ENCODE peak calls at places on chromosomes 6 and 20, in ten cellular contexts. L is body of pancreas; G is endodermal cell; I is SJSA1; A is breast epithelium; Y is aorta; F is Peyer's patch; J is CD8-positive, alpha-beta T cell; K is upper lobe of right lung; X is mammary epithelial cell. O is an unnamed sample. For H3K27me3, the result is how much of the 10 kb centered on the place peaks cover.

GRCh38 chr20:23668477-23668951 is 20.3 kb downstream of the CST4 start:
- DNase-seq in G (peak), L (peak), J (peak), Y (no peak), I (no peak), K (no peak), X (peak), F (peak), A (no peak), O (peak)

GRCh38 chr6:170206931-170207431 is 83.9 kb downstream of the DLL1 start:
- DNase-seq in J (no peak), G (peak), L (peak), A (no peak), F (peak), K (no peak), X (no peak), I (peak), Y (no peak), O (peak)

GRCh38 chr6:14542670-14543366 is 425.2 kb downstream of the CD83 start:
- DNase-seq in X (peak), G (no peak), A (no peak), F (peak), K (no peak), J (no peak), I (no peak), Y (no peak), L (no peak), O (no peak)

GRCh38 chr6:104606361-104606760 is 253.4 kb downstream of the HACE1 start:
- DNase-seq in I (no peak), J (no peak), K (no peak), X (no peak), L (no peak), F (no peak), A (no peak), Y (no peak), G (peak), O (no peak)

GRCh38 chr6:127069659-127070279 is 48.7 kb upstream of the RSPO3 start:
- DNase-seq in X (peak), K (no peak), J (no peak), G (no peak), F (no peak), A (no peak), Y (no peak), I (no peak), L (no peak), O (peak)

GRCh38 chr6:20028143-20028542 is 184.1 kb downstream of the MBOAT1 start:
- DNase-seq in J (no peak), I (no peak), G (no peak), X (no peak), A (no peak), Y (no peak), L (no peak), K (no peak), F (no peak), O (no peak)

GRCh38 chr6:45002390-45002789 is 325.7 kb upstream of the RUNX2 start:
- DNase-seq in X (no peak), G (no peak), A (no peak), J (no peak), F (no peak), I (no peak), Y (no peak), L (no peak), K (no peak), O (no peak)

GRCh38 chr6:41182069-41183034 is 18.6 kb downstream of the TREML2 start:
- DNase-seq in J (peak), A (no peak), F (peak), Y (no peak), G (peak), K (no peak), I (no peak), X (peak), L (peak), O (peak)

GRCh38 chr20:61940491-61940890 is 125.2 kb downstream of the TAF4 start:
- DNase-seq in K (no peak), L (no peak), F (no peak), J (no peak), G (no peak), I (peak), Y (peak), A (peak), X (no peak), O (no peak)

GRCh38 chr6:18533793-18534192 is 146.6 kb downstream of the RNF144B start:
- DNase-seq in A (no peak), J (no peak), L (no peak), X (no peak), K (no peak), G (no peak), F (no peak), I (no peak), Y (no peak), O (no peak)

GRCh38 chr6:3348821-3349220 is 90.1 kb downstream of the PSMG4 start:
- DNase-seq in J (no peak), Y (no peak), L (no peak), G (no peak), F (no peak), X (no peak), K (no peak), I (no peak), A (no peak), O (peak)

GRCh38 chr6:56949925-56950495 is 4.9 kb upstream of the BEND6 start:
- DNase-seq in I (no peak), G (no peak), X (no peak), F (no peak), K (no peak), L (no peak), A (no peak), Y (no peak), J (no peak), O (no peak)

GRCh38 chr6:116866281-116866871 is 10.7 kb upstream of the RFX6 start:
- DNase-seq in I (no peak), G (peak), F (no peak), X (no peak), J (no peak), K (no peak), Y (no peak), A (no peak), L (no peak), O (no peak)

GRCh38 chr6:49906511-49906910 is 40.2 kb upstream of the CRISP1 start:
- DNase-seq in J (no peak), F (no peak), X (no peak), K (no peak), A (no peak), I (no peak), Y (no peak), G (no peak), L (no peak), O (peak)

GRCh38 chr6:101163611-101164010 is 229.9 kb upstream of the GRIK2 start:
- DNase-seq in J (no peak), I (no peak), G (no peak), K (no peak), L (no peak), Y (no peak), F (no peak), X (no peak), A (no peak), O (no peak)

GRCh38 chr20:48788486-48789072 is 39.2 kb downstream of the PREX1 start:
- DNase-seq in I (no peak), F (peak), Y (no peak), G (no peak), L (no peak), J (no peak), A (no peak), X (no peak), K (no peak), O (no peak)

GRCh38 chr20:18504479-18505060 is 3.2 kb upstream of the SEC23B start:
- DNase-seq in I (no peak), Y (peak), G (peak), K (peak), A (peak), F (no peak), J (no peak), X (no peak), L (peak), O (no peak)

GRCh38 chr20:63774348-63774735 is 34.8 kb downstream of the SLC2A4RG start:
- DNase-seq in I (peak), L (no peak), Y (no peak), F (no peak), G (no peak), A (no peak), X (no peak), J (no peak), K (no peak), O (no peak)

GRCh38 chr6:44268095-44268628 is 2.1 kb upstream of the TMEM151B start:
- DNase-seq in I (no peak), L (peak), A (no peak), F (peak), K (no peak), X (peak), J (peak), Y (peak), G (peak), O (peak)

GRCh38 chr6:34338811-34339210 is 53.7 kb downstream of the NUDT3 start:
- DNase-seq in I (no peak), A (no peak), X (no peak), F (no peak), L (no peak), K (no peak), G (no peak), Y (no peak), J (no peak), O (no peak)

GRCh38 chr20:48292806-48293205 is 507.5 kb upstream of the SULF2 start:
- DNase-seq in F (no peak), A (no peak), G (peak), Y (no peak), X (no peak), K (no peak), J (no peak), I (peak), L (no peak), O (no peak)

GRCh38 chr6:110897433-110897832 is 22.8 kb downstream of the AMD1 start:
- DNase-seq in K (no peak), X (no peak), A (no peak), F (no peak), I (peak), G (no peak), J (no peak), L (no peak), Y (no peak), O (no peak)

GRCh38 chr20:8624616-8625015 is 444.3 kb upstream of the PLCB4 start:
- DNase-seq in J (no peak), A (no peak), I (no peak), Y (no peak), X (no peak), K (no peak), L (no peak), G (no peak), F (no peak), O (no peak)

GRCh38 chr6:3444276-3445088 is 12.4 kb downstream of the SLC22A23 start:
- DNase-seq in F (no peak), I (no peak), Y (no peak), J (no peak), L (no peak), G (peak), A (no peak), K (no peak), X (no peak), O (no peak)

GRCh38 chr6:99013661-99014458 is 66.1 kb upstream of the FBXL4 start:
- DNase-seq in F (no peak), X (no peak), J (no peak), G (no peak), K (no peak), L (no peak), A (no peak), Y (no peak), I (no peak), O (no peak)

GRCh38 chr20:415820-416322 is 7.8 kb downstream of the RBCK1 start:
- DNase-seq in A (no peak), J (no peak), X (no peak), G (no peak), F (peak), K (peak), Y (no peak), I (no peak), L (no peak), O (no peak)

GRCh38 chr20:2026004-2026403 is 32.1 kb upstream of the PDYN start:
- DNase-seq in F (no peak), G (no peak), J (no peak), K (no peak), X (no peak), Y (no peak), I (no peak), A (no peak), L (no peak), O (no peak)

GRCh38 chr20:10622657-10623418 is 51.0 kb downstream of the JAG1 start:
- DNase-seq in F (no peak), Y (no peak), J (no peak), I (no peak), L (peak), X (peak), A (no peak), G (no peak), K (no peak), O (no peak)

GRCh38 chr6:72048080-72048479 is 161.7 kb downstream of the RIMS1 start:
- DNase-seq in Y (no peak), I (no peak), X (no peak), K (no peak), J (no peak), G (no peak), L (no peak), A (no peak), F (no peak), O (no peak)

GRCh38 chr6:36544228-36544627 is 3.1 kb downstream of the STK38 start:
- DNase-seq in Y (no peak), L (peak), A (no peak), I (peak), G (no peak), K (no peak), X (peak), J (peak), F (peak), O (no peak)

GRCh38 chr6:111871725-111872520 is 1.3 kb downstream of the FYN start:
- DNase-seq in L (no peak), G (peak), Y (no peak), J (no peak), K (no peak), X (peak), F (no peak), A (no peak), I (no peak), O (peak)

GRCh38 chr6:44630125-44631028 is 242.9 kb downstream of the CDC5L start:
- DNase-seq in J (peak), I (peak), L (peak), X (peak), K (no peak), Y (no peak), G (peak), F (peak), A (no peak), O (peak)

GRCh38 chr20:36572701-36573102 is 695 bp upstream of the TGIF2 start:
- DNase-seq in Y (no peak), X (peak), I (no peak), L (peak), K (no peak), F (peak), G (no peak), J (peak), A (no peak), O (no peak)

GRCh38 chr6:169500688-169501087 is 201.1 kb downstream of the WDR27 start:
- DNase-seq in A (no peak), X (no peak), J (no peak), F (no peak), I (no peak), L (no peak), K (no peak), G (no peak), Y (no peak), O (no peak)

GRCh38 chr6:137465378-137466009 is 28.7 kb downstream of the OLIG3 start:
- DNase-seq in X (no peak), G (no peak), Y (no peak), K (no peak), A (no peak), L (no peak), J (no peak), I (no peak), F (no peak), O (no peak)

GRCh38 chr6:137472738-137473137 is 21.5 kb downstream of the OLIG3 start:
- DNase-seq in G (no peak), A (no peak), X (no peak), I (no peak), F (no peak), Y (no peak), K (no peak), L (no peak), J (no peak), O (no peak)

GRCh38 chr6:137471951-137472350 is 22.2 kb downstream of the OLIG3 start:
- DNase-seq in G (no peak), I (no peak), X (no peak), J (no peak), F (no peak), A (no peak), K (no peak), Y (no peak), L (no peak), O (no peak)

GRCh38 chr6:137471497-137471896 is 22.7 kb downstream of the OLIG3 start:
- DNase-seq in F (no peak), I (no peak), Y (no peak), L (no peak), J (no peak), G (no peak), X (no peak), A (no peak), K (no peak), O (no peak)

DNA sequence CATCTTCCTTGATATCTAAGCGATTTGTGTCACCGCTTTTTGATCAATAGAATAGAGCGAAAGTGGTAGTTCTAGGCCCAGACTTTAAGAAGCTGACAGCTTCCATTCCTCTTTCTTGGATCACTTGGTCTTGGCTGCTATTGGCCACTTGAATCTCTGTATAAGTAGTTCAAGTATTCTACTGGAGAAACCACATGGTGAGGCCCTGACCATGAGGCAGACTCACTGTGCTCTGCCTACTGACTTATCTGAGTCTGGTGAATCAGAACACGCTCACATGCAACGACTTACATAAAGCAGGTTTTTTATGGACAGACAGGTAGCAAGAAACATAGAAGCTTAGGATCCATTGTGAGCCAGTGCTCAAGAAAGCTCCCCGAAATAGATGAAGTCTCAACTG is 27.0 kb downstream of the OLIG3 start:
- DNase-seq in F (no peak), Y (no peak), A (no peak), J (no peak), I (no peak), L (no peak), G (no peak), X (no peak), K (no peak), O (no peak)
- H3K27me3 ChIP-seq in F (under half), Y (under half), A (under half), J (under half), I (under half), L (under half), G (under half), X (under half), K (under half), O (under half)

GRCh38 chr6:148293181-148293995 is 49.2 kb upstream of the SASH1 start:
- DNase-seq in X (no peak), F (no peak), A (no peak), Y (no peak), K (no peak), I (no peak), J (no peak), L (peak), G (no peak), O (no peak)
- H3K27ac ChIP-seq in X (no peak), F (no peak), A (no peak), Y (no peak), K (no peak), I (no peak), J (no peak), L (no peak), G (no peak), O (no peak)

GRCh38 chr6:1313755-1314503 is 2.0 kb downstream of the FOXQ1 start:
- DNase-seq in L (peak), Y (no peak), J (no peak), K (peak), G (peak), X (no peak), A (no peak), F (no peak), I (no peak), O (no peak)
- H3K27me3 ChIP-seq in L (under half), Y (under half), J (under half), K (under half), G (half or more), X (under half), A (under half), F (under half), I (under half), O (under half)

GRCh38 chr20:44224651-44225050 is 14.1 kb upstream of the OSER1 start:
- DNase-seq in F (no peak), A (no peak), L (no peak), G (no peak), I (no peak), J (no peak), X (no peak), K (no peak), Y (no peak), O (no peak)

GRCh38 chr20:44221368-44221767 is 10.8 kb upstream of the OSER1 start:
- DNase-seq in Y (no peak), X (no peak), K (no peak), F (no peak), G (no peak), J (no peak), A (no peak), I (no peak), L (no peak), O (no peak)

GRCh38 chr20:44222969-44223368 is 12.4 kb upstream of the OSER1 start:
- DNase-seq in A (no peak), Y (no peak), X (no peak), G (peak), K (no peak), J (no peak), I (no peak), F (no peak), L (no peak), O (no peak)

GRCh38 chr20:44222027-44222426 is 11.5 kb upstream of the OSER1 start:
- DNase-seq in K (no peak), G (no peak), Y (no peak), I (no peak), A (no peak), J (no peak), F (no peak), X (no peak), L (no peak), O (no peak)

DNA sequence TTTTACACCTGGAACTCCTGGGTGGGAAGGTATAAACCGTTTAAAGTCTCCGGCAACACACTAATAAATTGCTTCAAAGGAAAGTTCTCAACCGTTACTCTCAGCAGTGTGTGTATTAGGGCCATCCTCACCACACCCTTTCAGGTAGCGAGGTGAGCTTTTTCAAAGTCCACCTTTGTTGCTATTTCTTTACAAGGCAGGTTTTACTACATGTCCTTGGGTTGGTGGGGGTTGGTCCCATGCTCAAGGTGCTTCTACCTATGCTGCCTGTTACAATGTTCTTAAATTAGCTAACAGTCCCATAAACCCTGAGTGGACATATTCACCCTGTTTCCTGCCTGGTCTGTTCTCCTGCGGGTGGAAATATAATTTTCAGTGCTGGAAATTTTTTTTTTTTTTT is 13.2 kb upstream of the OSER1 start:
- DNase-seq in L (no peak), X (no peak), F (no peak), K (no peak), Y (no peak), J (no peak), G (no peak), A (no peak), I (no peak), O (no peak)
- H3K27ac ChIP-seq in L (no peak), X (no peak), F (no peak), K (no peak), Y (no peak), J (no peak), G (no peak), A (no peak), I (no peak), O (no peak)

GRCh38 chr20:3027987-3028386 is 15.4 kb upstream of the GNRH2 start:
- DNase-seq in X (no peak), F (no peak), L (no peak), J (no peak), A (no peak), G (no peak), I (no peak), Y (no peak), K (no peak), O (no peak)
- H3K27me3 ChIP-seq in X (under half), F (under half), L (under half), J (under half), A (under half), G (under half), I (under half), Y (under half), K (under half), O (under half)

GRCh38 chr6:37657117-37657886 is 40.4 kb downstream of the MDGA1 start:
- DNase-seq in J (no peak), F (no peak), Y (peak), A (no peak), G (no peak), L (peak), X (peak), I (no peak), K (no peak), O (no peak)
- H3K27ac ChIP-seq in J (no peak), F (no peak), Y (no peak), A (no peak), G (no peak), L (no peak), X (no peak), I (no peak), K (no peak), O (no peak)

GRCh38 chr6:157412780-157413179 is 31.8 kb downstream of the ZDHHC14 start:
- DNase-seq in A (no peak), L (no peak), Y (no peak), G (no peak), F (no peak), K (no peak), X (no peak), J (no peak), I (no peak), O (no peak)
- H3K27me3 ChIP-seq in A (under half), L (under half), Y (under half), G (under half), F (under half), K (under half), X (under half), J (under half), I (under half), O (under half)

DNA sequence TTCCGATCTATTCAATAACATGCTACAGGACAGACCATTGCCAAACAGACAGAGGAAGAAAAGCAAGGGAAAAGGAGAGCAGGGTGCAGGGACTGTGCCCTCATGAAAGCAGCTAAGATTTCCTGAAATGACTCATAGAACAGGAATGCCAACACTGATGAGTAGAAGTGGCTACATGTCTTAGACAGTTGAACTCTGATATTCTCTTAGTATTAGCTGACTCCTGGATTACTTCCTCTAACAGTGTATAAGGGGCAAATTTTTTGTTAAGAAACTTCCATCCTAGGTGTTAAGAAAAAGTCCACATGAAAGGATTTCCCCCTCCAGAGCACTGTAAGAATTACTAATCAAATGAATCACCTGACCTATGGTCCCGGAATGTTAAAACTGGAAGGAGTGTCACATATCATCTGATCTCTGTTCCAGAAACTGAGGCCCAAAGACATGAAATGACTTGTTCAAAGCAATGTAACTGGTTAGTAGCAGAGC is 224.9 kb downstream of the IBTK start:
- DNase-seq in I (no peak), Y (no peak), A (no peak), J (no peak), F (peak), L (no peak), G (no peak), K (no peak), X (peak), O (peak)
- H3K27ac ChIP-seq in I (peak), Y (no peak), A (peak), J (no peak), F (no peak), L (no peak), G (no peak), K (no peak), X (peak), O (no peak)

O was measured in SJCRH30.